ENCODE peak calls at places on chromosome 13, in eight cellular contexts. M is brain microvascular endothelial cell, T is astrocyte, R is gastrocnemius medialis, Q is lung, O is DND-41, Y is Panc1, J is Peyer's patch. S is an unnamed sample. For H3K36me3, the result is how much of the 10 kb centered on the place peaks cover.

GRCh38 chr13:31686660-31687430 is 52.5 kb upstream of the RXFP2 start:
- DNase-seq in M (no peak), T (no peak), R (no peak), Q (no peak), O (no peak), Y (no peak), J (no peak), S (no peak)

GRCh38 chr13:77637583-77637982 is 59.9 kb upstream of the SLAIN1 start:
- DNase-seq in M (no peak), T (no peak), R (no peak), Q (no peak), O (no peak), Y (no peak), J (no peak), S (no peak)

GRCh38 chr13:34671136-34671535 is 270.9 kb upstream of the NBEA start:
- DNase-seq in M (no peak), T (peak), R (peak), Q (no peak), O (no peak), Y (no peak), J (no peak), S (no peak)

GRCh38 chr13:73228546-73228945 is 169.7 kb downstream of the KLF5 start:
- DNase-seq in M (no peak), T (no peak), R (no peak), Q (no peak), O (peak), Y (no peak), J (no peak), S (peak)

GRCh38 chr13:85497652-85498051 is 301.6 kb downstream of the SLITRK6 start:
- DNase-seq in M (peak), T (peak), R (no peak), Q (no peak), O (no peak), Y (peak), J (no peak), S (peak)

GRCh38 chr13:88601949-88602348 is 930.8 kb downstream of the SLITRK5 start:
- DNase-seq in M (no peak), T (no peak), R (no peak), Q (no peak), O (no peak), Y (no peak), J (no peak), S (no peak)

GRCh38 chr13:21813110-21813509 is 142.2 kb downstream of the FGF9 start:
- DNase-seq in M (no peak), T (no peak), R (no peak), Q (no peak), O (no peak), Y (no peak), J (no peak), S (no peak)

GRCh38 chr13:71254384-71254783 is 612.6 kb downstream of the DACH1 start:
- DNase-seq in M (no peak), T (no peak), R (no peak), Q (no peak), O (no peak), Y (no peak), J (no peak), S (peak)

GRCh38 chr13:48570225-48570828 is 37.4 kb upstream of the RCBTB2 start:
- DNase-seq in M (no peak), T (no peak), R (no peak), Q (no peak), O (no peak), Y (no peak), J (no peak), S (no peak)

GRCh38 chr13:48571121-48571901 is 38.4 kb upstream of the RCBTB2 start:
- DNase-seq in M (peak), T (peak), R (peak), Q (no peak), O (peak), Y (no peak), J (no peak), S (peak)

GRCh38 chr13:48564046-48564445 is 31.2 kb upstream of the RCBTB2 start:
- DNase-seq in M (peak), T (no peak), R (no peak), Q (no peak), O (no peak), Y (no peak), J (no peak), S (peak)

GRCh38 chr13:48563611-48564010 is 30.7 kb upstream of the RCBTB2 start:
- DNase-seq in M (no peak), T (no peak), R (no peak), Q (no peak), O (no peak), Y (no peak), J (no peak), S (no peak)

DNA sequence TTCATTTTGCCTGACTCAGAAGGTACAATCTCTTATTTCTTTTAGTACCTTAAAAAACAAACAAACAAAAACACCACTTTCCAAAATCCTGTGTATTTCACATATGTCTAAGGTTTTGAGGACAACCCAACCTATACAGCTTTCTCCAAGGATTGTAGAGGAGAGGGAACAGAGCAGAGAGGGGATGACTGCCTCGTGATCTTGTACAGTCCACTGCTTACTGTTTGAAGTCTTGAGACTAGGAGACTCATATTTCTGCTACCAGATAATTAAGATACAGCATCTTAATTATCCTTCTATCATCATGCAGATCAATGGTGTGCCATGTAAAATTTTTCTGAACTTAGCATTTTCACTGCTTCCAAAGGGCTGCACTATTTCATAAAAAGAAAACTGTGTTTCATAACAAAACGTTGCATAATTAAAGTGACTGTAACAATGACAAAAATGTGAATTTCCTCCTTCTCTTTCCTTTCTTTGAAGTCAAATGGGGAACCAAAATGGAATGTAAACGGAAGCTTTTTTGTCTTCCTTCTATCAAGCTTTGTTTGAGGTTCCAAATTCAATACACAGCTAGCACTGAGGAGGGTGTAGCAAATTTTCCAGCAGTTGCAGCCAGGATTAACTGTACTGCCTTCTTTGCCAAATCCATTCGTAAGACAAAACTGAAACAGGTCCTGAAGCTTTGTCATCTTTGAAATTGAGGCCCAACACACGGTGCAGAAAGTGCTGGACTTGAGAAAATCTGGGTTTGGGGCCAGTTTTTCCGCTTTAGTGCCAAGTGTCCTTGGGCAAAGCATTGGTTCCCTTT is 34.8 kb upstream of the RCBTB2 start:
- DNase-seq in M (no peak), T (no peak), R (peak), Q (no peak), O (no peak), Y (no peak), J (no peak), S (peak)
- H3K4me3 ChIP-seq in M (no peak), T (no peak), R (no peak), Q (no peak), O (no peak), Y (no peak), J (no peak), S (no peak)

DNA sequence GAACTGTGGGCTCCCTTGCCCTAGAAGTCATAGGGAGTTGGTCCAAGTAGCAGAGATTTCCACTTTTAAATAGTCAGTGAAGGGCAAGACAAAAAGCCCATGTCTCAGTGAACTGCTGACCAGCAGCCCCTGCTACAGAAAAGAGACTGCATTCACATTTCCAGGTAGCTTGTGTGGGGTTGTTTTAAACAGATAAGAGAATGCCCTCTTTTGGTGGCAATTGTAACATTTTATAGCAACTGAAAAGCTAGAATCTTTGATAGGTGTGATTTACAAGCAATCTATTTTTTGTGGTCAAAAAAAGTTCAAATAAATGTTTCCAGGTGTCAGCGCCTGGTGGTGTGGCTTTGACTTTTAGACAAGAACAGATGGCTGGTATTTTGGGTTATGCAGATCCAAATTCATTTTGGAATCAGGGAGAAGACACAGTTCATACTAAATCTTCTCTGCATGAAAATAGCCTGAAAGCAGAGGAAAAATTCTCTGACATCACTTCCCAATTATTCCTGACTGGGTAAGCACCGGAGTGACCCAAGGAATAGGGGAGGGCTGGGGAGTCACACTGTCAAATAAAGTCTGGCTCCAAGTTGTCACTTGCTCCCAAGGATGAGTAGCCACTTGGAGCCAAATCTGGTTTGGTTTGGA is 26.2 kb upstream of the GPR12 start:
- DNase-seq in M (no peak), T (no peak), R (no peak), Q (no peak), O (no peak), Y (no peak), J (no peak), S (no peak)
- TF ChIP-seq CTCF in M (no peak), T (no peak), R (no peak), Q (no peak), O (peak), Y (no peak), J (no peak), S (no peak)

DNA sequence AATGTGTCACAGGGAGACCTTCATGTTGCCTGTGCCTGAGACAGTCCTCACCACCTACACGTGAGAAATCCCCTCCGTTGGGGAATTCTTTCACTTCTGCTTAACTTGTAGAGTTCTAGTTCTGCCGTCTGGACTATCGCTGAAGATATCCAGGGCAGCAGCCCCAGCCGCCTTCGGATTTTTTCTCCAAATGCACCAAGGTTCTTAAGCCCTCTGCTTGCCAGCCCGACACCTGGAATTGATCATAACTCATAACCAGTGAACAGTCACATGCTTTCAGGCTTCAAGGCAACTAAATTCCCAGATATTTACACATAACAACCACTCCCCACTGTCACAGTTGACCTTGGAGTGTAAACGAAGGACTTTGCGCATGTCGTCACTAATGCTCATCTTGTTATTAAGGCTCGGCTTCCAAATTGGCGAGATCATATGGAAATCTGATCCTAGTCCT is 114.4 kb downstream of the RAB20 start:
- DNase-seq in M (no peak), T (peak), R (no peak), Q (no peak), O (no peak), Y (no peak), J (no peak), S (no peak)
- H3K36me3 ChIP-seq in M (half or more), T (under half), R (under half), Q (under half), O (under half), Y (under half), J (under half), S (under half)

DNA sequence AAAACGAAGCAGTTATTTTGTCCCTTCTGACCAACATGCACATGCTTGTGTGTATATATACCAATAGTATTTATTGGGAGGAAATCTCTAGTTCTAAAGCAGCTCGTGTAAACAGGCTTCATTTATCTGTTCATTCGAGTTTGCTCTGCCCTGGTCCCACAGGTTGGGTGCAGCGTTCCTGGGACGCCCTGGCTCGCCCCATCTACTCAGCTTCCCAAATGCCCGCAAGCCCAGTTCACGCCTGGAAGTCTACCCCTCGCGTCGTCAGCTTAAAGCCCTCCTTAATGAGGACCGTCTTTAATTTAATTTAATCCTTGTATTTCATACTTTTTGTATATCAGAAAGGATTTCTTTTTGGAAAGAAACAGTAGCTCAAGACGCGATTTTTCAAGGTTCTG is 604 bp downstream of the THSD1 start:
- DNase-seq in M (no peak), T (no peak), R (no peak), Q (no peak), O (no peak), Y (no peak), J (no peak), S (no peak)
- H3K4me3 ChIP-seq in M (peak), T (peak), R (peak), Q (peak), O (no peak), Y (peak), J (peak), S (peak)

DNA sequence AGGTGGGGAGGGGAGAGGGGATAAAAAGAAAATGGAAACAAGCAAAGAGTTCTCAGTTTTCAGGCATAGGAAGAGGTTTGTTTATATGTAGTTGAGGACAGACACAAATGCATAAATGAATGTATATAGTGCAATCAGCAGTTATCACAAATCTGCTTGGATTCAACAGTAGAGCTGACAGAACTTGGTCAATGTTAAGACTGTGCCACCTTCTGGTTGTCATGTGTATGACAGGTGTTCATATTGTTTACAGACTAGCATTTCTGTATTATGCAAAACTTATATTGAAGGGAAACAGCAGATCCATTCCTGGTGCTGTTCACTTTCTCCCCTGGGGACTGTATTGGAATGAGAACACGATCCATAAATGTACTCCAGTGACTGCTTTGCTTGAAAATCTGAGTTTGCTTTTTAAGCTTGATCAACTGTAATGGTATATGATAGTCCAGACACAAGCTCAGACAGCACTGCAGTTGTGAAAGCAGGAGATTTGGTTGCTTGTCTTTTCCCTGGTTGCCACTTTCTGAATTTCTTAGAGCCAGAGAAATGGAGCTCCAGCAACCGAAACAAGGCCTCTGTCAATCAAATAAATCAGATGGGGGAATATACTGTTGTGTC is 319.5 kb upstream of the OBI1 start:
- DNase-seq in M (peak), T (peak), R (no peak), Q (peak), O (peak), Y (peak), J (no peak), S (peak)
- TF ChIP-seq CTCF in M (peak), T (peak), R (peak), Q (peak), O (peak), Y (peak), J (peak), S (peak)

GRCh38 chr13:29522044-29522685 is 73.3 kb downstream of the SLC7A1 start:
- DNase-seq in M (peak), T (peak), R (peak), Q (no peak), O (no peak), Y (no peak), J (peak), S (no peak)
- H3K36me3 ChIP-seq in M (under half), T (under half), R (under half), Q (under half), O (half or more), Y (under half), J (under half), S (under half)

GRCh38 chr13:101457176-101457575 is 4.7 kb downstream of the ITGBL1 start:
- DNase-seq in M (no peak), T (no peak), R (no peak), Q (no peak), O (no peak), Y (no peak), J (no peak), S (no peak)
- H3K4me3 ChIP-seq in M (no peak), T (no peak), R (no peak), Q (no peak), O (no peak), Y (no peak), J (no peak), S (no peak)

DNA sequence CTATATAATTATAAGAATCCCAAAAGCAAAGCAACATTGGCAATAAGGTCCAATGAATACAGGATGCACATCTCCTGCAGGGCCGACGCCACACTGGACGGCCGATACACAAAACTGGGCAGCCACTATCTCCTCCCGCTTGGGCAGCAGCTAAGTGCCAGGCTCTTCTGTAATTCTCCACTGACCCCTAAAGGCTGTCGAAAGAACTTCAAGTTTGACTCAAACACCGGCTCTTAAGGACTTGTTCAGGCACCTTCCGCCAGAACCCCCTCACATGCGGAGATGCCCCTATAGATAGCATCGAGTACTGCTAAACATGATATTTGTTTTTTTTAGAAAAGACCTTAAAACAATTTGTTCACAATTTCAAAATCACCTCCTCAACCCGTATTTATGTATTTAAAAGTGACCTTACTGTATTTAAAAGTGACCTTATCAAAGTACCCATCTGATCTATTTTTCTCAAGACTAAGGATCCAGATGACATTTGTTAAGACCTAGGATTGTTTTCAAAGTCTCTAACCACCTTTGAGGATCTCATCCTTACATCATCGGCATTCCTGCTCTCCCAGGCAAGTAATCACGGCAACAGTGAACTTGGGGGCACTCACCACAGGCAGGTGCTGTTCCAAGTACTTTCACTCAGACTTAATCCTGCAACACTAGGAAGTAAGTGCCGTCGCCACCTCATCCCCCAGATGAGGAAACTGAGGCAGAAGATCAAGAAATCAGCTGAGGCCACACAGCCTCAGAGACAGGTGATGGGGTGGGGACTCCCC is 77.8 kb downstream of the TUBGCP3 start:
- DNase-seq in M (peak), T (peak), R (no peak), Q (peak), O (peak), Y (no peak), J (no peak), S (peak)
- TF ChIP-seq CTCF in M (peak), T (peak), R (peak), Q (no peak), O (peak), Y (peak), J (no peak), S (peak)

GRCh38 chr13:113544071-113544891 is 40.3 kb upstream of the TFDP1 start:
- DNase-seq in M (no peak), T (no peak), R (no peak), Q (no peak), O (no peak), Y (no peak), J (peak), S (no peak)
- H3K36me3 ChIP-seq in M (under half), T (under half), R (under half), Q (under half), O (under half), Y (under half), J (under half), S (under half)

GRCh38 chr13:66397133-66397532 is 833.0 kb downstream of the PCDH9 start:
- DNase-seq in M (no peak), T (no peak), R (no peak), Q (no peak), O (no peak), Y (no peak), J (no peak), S (no peak)
- H3K4me3 ChIP-seq in M (no peak), T (no peak), R (no peak), Q (no peak), O (no peak), Y (no peak), J (no peak), S (no peak)

S was measured in bronchial epithelial cell.